ENCODE peak calls at places on chromosomes 12 and 14, in eight cellular contexts. O is left ventricle myocardium inferior, F is right cardiac atrium, E is adrenal gland, Y is lung, U is HAP-1, W is H9, S is HepG2. D is an unnamed sample.

GRCh38 chr12:104248444-104248843 is 32.9 kb downstream of the TXNRD1 start:
- DNase-seq in O (no peak), F (no peak), E (no peak), Y (no peak), U (no peak), W (peak; percentile 71), S (no peak), D (no peak)

GRCh38 chr12:67826148-67826547 is 163.1 kb upstream of the IFNG-AS1 start:
- DNase-seq in O (no peak), F (no peak), E (no peak), Y (no peak), U (no peak), W (no peak), S (no peak), D (no peak)

GRCh38 chr12:78928200-78929074 is 63.9 kb downstream of the SYT1 start:
- DNase-seq in O (no peak), F (no peak), E (no peak), Y (no peak), U (no peak), W (no peak), S (peak; percentile 1), D (no peak)

GRCh38 chr12:84422340-84422739 is 490.3 kb downstream of the SLC6A15 start:
- DNase-seq in O (no peak), F (no peak), E (no peak), Y (no peak), U (no peak), W (no peak), S (no peak), D (no peak)

GRCh38 chr12:9361879-9362326 is 153.7 kb upstream of the PZP start:
- DNase-seq in O (no peak), F (no peak), E (no peak), Y (no peak), U (no peak), W (peak; percentile 24), S (no peak), D (no peak)

GRCh38 chr12:50404307-50404706 is 3.6 kb downstream of the LARP4 start:
- DNase-seq in O (no peak), F (no peak), E (peak; percentile 51), Y (no peak), U (no peak), W (no peak), S (no peak), D (no peak)

GRCh38 chr12:27400856-27401255 is 45.7 kb upstream of the SMCO2 start:
- DNase-seq in O (no peak), F (peak; percentile 28), E (no peak), Y (no peak), U (no peak), W (no peak), S (no peak), D (no peak)

GRCh38 chr12:121453022-121453360 is 53.1 kb downstream of the RNF34 start:
- DNase-seq in O (no peak), F (no peak), E (no peak), Y (no peak), U (no peak), W (no peak), S (no peak), D (no peak)

GRCh38 chr14:101243587-101244338 is 317.5 kb upstream of the DIO3 start:
- DNase-seq in O (no peak), F (no peak), E (no peak), Y (no peak), U (no peak), W (no peak), S (no peak), D (no peak)

GRCh38 chr12:112199136-112199535 is 73.8 kb downstream of the TRAFD1 start:
- DNase-seq in O (no peak), F (no peak), E (no peak), Y (no peak), U (no peak), W (no peak), S (no peak), D (no peak)

GRCh38 chr12:117000316-117000715 is 89.6 kb downstream of the FBXW8 start:
- DNase-seq in O (no peak), F (no peak), E (no peak), Y (no peak), U (peak; percentile 16), W (peak; percentile 58), S (no peak), D (no peak)

GRCh38 chr12:127107744-127108143 is 1159.2 kb upstream of the TMEM132C start:
- DNase-seq in O (no peak), F (no peak), E (no peak), Y (no peak), U (no peak), W (no peak), S (no peak), D (no peak)

GRCh38 chr12:117986705-117987469 is 18.1 kb upstream of the KSR2 start:
- DNase-seq in O (no peak), F (no peak), E (no peak), Y (no peak), U (no peak), W (no peak), S (no peak), D (no peak)

DNA sequence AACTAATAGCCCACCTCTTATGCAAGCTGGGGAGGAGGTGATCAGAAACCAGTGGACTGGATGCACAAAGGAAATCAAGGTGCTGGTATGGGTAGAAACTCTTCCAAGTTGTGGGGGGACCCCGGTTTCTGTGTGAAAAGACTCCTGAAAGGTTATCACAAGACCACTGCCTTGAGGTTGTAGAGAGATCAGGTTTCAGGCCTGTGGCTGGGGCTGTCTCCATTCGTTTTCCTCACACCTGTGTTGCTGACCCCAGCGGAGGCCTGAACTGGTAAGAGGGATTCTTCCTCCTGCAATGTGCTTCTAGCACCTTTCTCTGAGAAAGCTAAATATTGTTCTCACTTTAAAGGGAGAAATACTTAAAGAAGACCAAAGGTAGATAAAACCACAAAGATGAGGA is 9.3 kb upstream of the OR4K5 start:
- DNase-seq in O (no peak), F (no peak), E (no peak), Y (no peak), U (no peak), W (no peak), S (no peak), D (no peak)
- H3K9me3 ChIP-seq in O (peaks cover 16% of the 10 kb centered on the region), F (no peaks in the 10 kb centered on the region), E (no peaks in the 10 kb centered on the region), Y (peaks cover 6% of the 10 kb centered on the region), U (peaks cover 6% of the 10 kb centered on the region), W (peaks cover 71% of the 10 kb centered on the region), S (no peaks in the 10 kb centered on the region), D (no peaks in the 10 kb centered on the region)

DNA sequence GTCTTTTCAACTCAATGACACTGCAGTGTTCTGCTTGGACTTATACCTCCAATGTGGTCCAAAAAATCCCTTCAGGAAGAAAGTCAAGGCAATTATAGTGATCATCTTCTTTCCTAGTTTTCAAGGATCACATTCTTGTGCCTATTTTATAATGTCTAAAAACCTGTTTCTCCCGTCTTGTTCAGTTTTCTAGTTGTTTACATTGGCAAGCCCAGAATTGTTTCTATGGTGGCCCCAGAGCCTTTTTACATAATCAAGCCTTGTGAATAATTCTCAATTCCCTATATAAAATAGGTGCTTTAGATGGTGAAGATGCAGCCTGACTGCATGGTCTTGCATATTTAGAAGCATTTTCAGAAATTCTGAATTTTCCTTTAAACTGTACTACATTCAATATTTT is 14.5 kb upstream of the LDHB start:
- DNase-seq in O (no peak), F (no peak), E (no peak), Y (no peak), U (no peak), W (no peak), S (no peak), D (no peak)
- H3K27me3 ChIP-seq in O (no peaks in the 10 kb centered on the region), F (no peaks in the 10 kb centered on the region), E (no peaks in the 10 kb centered on the region), Y (no peaks in the 10 kb centered on the region), U (peaks cover 30% of the 10 kb centered on the region), W (no peaks in the 10 kb centered on the region), S (no peaks in the 10 kb centered on the region), D (no peaks in the 10 kb centered on the region)

GRCh38 chr12:31989987-31990386 is 30.8 kb downstream of the RESF1 start:
- DNase-seq in O (no peak), F (no peak), E (no peak), Y (no peak), U (no peak), W (no peak), S (no peak), D (no peak)

GRCh38 chr12:31984806-31985591 is 25.8 kb downstream of the RESF1 start:
- DNase-seq in O (no peak), F (no peak), E (no peak), Y (no peak), U (no peak), W (no peak), S (no peak), D (no peak)

GRCh38 chr12:31989571-31989970 is 30.4 kb downstream of the RESF1 start:
- DNase-seq in O (no peak), F (no peak), E (no peak), Y (no peak), U (no peak), W (no peak), S (no peak), D (no peak)

GRCh38 chr12:31991146-31991545 is 31.9 kb downstream of the RESF1 start:
- DNase-seq in O (no peak), F (no peak), E (no peak), Y (no peak), U (no peak), W (no peak), S (no peak), D (no peak)

DNA sequence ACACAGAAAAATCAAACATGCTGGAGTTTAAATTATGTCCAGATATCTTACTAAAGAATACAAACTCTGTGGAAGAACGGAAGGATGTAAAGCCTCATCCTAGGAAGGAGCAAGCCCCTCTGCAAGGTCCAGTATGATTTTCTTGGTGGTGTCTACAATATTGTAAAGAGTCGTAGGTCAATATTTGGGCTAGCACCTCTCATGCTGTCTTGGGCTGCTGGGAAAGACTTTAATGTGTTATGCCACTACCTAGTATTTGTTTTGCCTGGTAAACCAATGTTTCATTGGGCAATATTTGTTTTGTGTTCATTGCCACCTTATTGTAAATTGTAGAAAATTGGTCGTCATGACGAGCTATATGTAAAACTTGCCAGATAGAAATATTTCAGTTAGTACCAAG is 26.6 kb downstream of the RESF1 start:
- DNase-seq in O (no peak), F (no peak), E (no peak), Y (no peak), U (no peak), W (no peak), S (no peak), D (no peak)
- H3K9me3 ChIP-seq in O (peaks cover 25% of the 10 kb centered on the region), F (peaks cover 2% of the 10 kb centered on the region), E (no peaks in the 10 kb centered on the region), Y (no peaks in the 10 kb centered on the region), U (peaks cover 3% of the 10 kb centered on the region), W (peaks cover 41% of the 10 kb centered on the region), S (no peaks in the 10 kb centered on the region), D (no peaks in the 10 kb centered on the region)

GRCh38 chr12:80709811-80710726 is 2.6 kb downstream of the MYF6 start:
- DNase-seq in O (no peak), F (no peak), E (no peak), Y (no peak), U (peak; percentile 30), W (peak; percentile 75), S (peak; percentile 9), D (peak; percentile 38)

GRCh38 chr12:80707830-80708534 is 548 bp downstream of the MYF6 start:
- DNase-seq in O (no peak), F (peak; percentile 33), E (no peak), Y (no peak), U (no peak), W (no peak), S (no peak), D (peak; percentile 44)

GRCh38 chr12:80708535-80709328 is 1.3 kb downstream of the MYF6 start:
- DNase-seq in O (no peak), F (no peak), E (no peak), Y (no peak), U (no peak), W (peak; percentile 76), S (no peak), D (no peak)

GRCh38 chr12:80704430-80704829 is 3.0 kb upstream of the MYF6 start:
- DNase-seq in O (no peak), F (no peak), E (no peak), Y (no peak), U (no peak), W (no peak), S (no peak), D (no peak)

GRCh38 chr12:80707126-80707829 is at the start of gene MYF6:
- DNase-seq in O (no peak), F (no peak), E (no peak), Y (no peak), U (no peak), W (no peak), S (no peak), D (peak; percentile 62)
- H3K27me3 ChIP-seq in O (peaks cover 49% of the 10 kb centered on the region), F (peaks cover 3% of the 10 kb centered on the region), E (peaks cover 18% of the 10 kb centered on the region), Y (peaks cover 10% of the 10 kb centered on the region), U (no peaks in the 10 kb centered on the region), W (peaks cover 52% of the 10 kb centered on the region), S (no peaks in the 10 kb centered on the region), D (no peaks in the 10 kb centered on the region)

D was measured in gastrocnemius medialis.